ENCODE peak calls at places on chromosome 21, in eight cellular contexts. C is GM12892, O is prostate gland, P is GM12891, S is H1, E is breast epithelium, Z is HepG2, V is stomach. M is an unnamed sample.

GRCh38 chr21:41186763-41187536 is 19.0 kb downstream of the BACE2 start:
- DNase-seq in C (no peak), O (no peak), P (no peak), S (no peak), E (no peak), Z (no peak), V (no peak), M (no peak)

GRCh38 chr21:41817228-41817627 is 50.4 kb upstream of the RIPK4 start:
- DNase-seq in C (peak), O (peak), P (peak), S (no peak), E (no peak), Z (peak), V (peak), M (no peak)

GRCh38 chr21:27094182-27094948 is 127.5 kb upstream of the ADAMTS5 start:
- DNase-seq in C (no peak), O (no peak), P (no peak), S (no peak), E (no peak), Z (no peak), V (no peak), M (no peak)

GRCh38 chr21:44062380-44062779 is 44.8 kb upstream of the PWP2 start:
- DNase-seq in C (no peak), O (no peak), P (no peak), S (no peak), E (no peak), Z (no peak), V (no peak), M (no peak)

GRCh38 chr21:29277442-29277841 is 21.3 kb upstream of the BACH1 start:
- DNase-seq in C (no peak), O (no peak), P (no peak), S (no peak), E (no peak), Z (no peak), V (no peak), M (no peak)

GRCh38 chr21:25170681-25171080 is 436.6 kb downstream of the MRPL39 start:
- DNase-seq in C (no peak), O (no peak), P (no peak), S (no peak), E (no peak), Z (no peak), V (no peak), M (no peak)

GRCh38 chr21:36741506-36741905 is 42.6 kb downstream of the SIM2 start:
- DNase-seq in C (no peak), O (no peak), P (no peak), S (no peak), E (no peak), Z (no peak), V (no peak), M (no peak)

GRCh38 chr21:14989359-14989758 is 75.4 kb downstream of the NRIP1 start:
- DNase-seq in C (no peak), O (no peak), P (no peak), S (no peak), E (no peak), Z (no peak), V (no peak), M (no peak)

GRCh38 chr21:40120944-40121575 is 253.8 kb downstream of the PCP4 start:
- DNase-seq in C (no peak), O (no peak), P (no peak), S (no peak), E (no peak), Z (peak), V (no peak), M (no peak)

GRCh38 chr21:42262826-42263225 is 43.9 kb downstream of the ABCG1 start:
- DNase-seq in C (no peak), O (peak), P (no peak), S (no peak), E (peak), Z (peak), V (peak), M (no peak)

GRCh38 chr21:41832230-41833137 is 46.7 kb downstream of the PRDM15 start:
- DNase-seq in C (no peak), O (no peak), P (no peak), S (no peak), E (no peak), Z (no peak), V (no peak), M (no peak)

GRCh38 chr21:26137379-26138060 is 33.0 kb downstream of the APP start:
- DNase-seq in C (no peak), O (no peak), P (no peak), S (no peak), E (no peak), Z (no peak), V (no peak), M (no peak)

GRCh38 chr21:16568661-16569060 is 838.9 kb downstream of the USP25 start:
- DNase-seq in C (no peak), O (no peak), P (no peak), S (no peak), E (no peak), Z (no peak), V (no peak), M (no peak)

GRCh38 chr21:16865612-16866011 is 647.2 kb upstream of the CXADR start:
- DNase-seq in C (no peak), O (no peak), P (no peak), S (no peak), E (no peak), Z (no peak), V (no peak), M (no peak)

GRCh38 chr21:42308914-42309752 is 6.1 kb downstream of the TFF3 start:
- DNase-seq in C (no peak), O (no peak), P (no peak), S (no peak), E (no peak), Z (no peak), V (peak), M (no peak)

GRCh38 chr21:42291751-42292562 is 23.3 kb downstream of the TFF3 start:
- DNase-seq in C (no peak), O (no peak), P (no peak), S (no peak), E (no peak), Z (no peak), V (no peak), M (no peak)

GRCh38 chr21:41425954-41426655 is at the start of gene MX1:
- DNase-seq in C (peak), O (peak), P (peak), S (no peak), E (peak), Z (peak), V (peak), M (no peak)

GRCh38 chr21:14548751-14549150 is 2.6 kb upstream of the SAMSN1 start:
- DNase-seq in C (no peak), O (no peak), P (no peak), S (no peak), E (no peak), Z (no peak), V (no peak), M (no peak)

GRCh38 chr21:42539931-42540343 is 26.3 kb downstream of the SLC37A1 start:
- DNase-seq in C (no peak), O (no peak), P (no peak), S (no peak), E (no peak), Z (no peak), V (peak), M (no peak)

GRCh38 chr21:42256316-42256715 is 37.4 kb downstream of the ABCG1 start:
- DNase-seq in C (no peak), O (no peak), P (no peak), S (no peak), E (no peak), Z (no peak), V (no peak), M (no peak)

GRCh38 chr21:29130234-29130993 is at the start of gene MAP3K7CL:
- DNase-seq in C (no peak), O (no peak), P (no peak), S (no peak), E (no peak), Z (no peak), V (no peak), M (no peak)

GRCh38 chr21:24899138-24899537 is 708.1 kb downstream of the MRPL39 start:
- DNase-seq in C (no peak), O (no peak), P (no peak), S (no peak), E (no peak), Z (no peak), V (no peak), M (no peak)

GRCh38 chr21:37149411-37149810 is 76.4 kb downstream of the TTC3 start:
- DNase-seq in C (no peak), O (no peak), P (no peak), S (no peak), E (no peak), Z (peak), V (no peak), M (no peak)

GRCh38 chr21:42988234-42988965 is 14.0 kb downstream of the PKNOX1 start:
- DNase-seq in C (no peak), O (no peak), P (no peak), S (no peak), E (no peak), Z (no peak), V (no peak), M (no peak)

GRCh38 chr21:28761709-28762356 is 230.8 kb downstream of the LTN1 start:
- DNase-seq in C (no peak), O (no peak), P (no peak), S (no peak), E (no peak), Z (no peak), V (no peak), M (no peak)

DNA sequence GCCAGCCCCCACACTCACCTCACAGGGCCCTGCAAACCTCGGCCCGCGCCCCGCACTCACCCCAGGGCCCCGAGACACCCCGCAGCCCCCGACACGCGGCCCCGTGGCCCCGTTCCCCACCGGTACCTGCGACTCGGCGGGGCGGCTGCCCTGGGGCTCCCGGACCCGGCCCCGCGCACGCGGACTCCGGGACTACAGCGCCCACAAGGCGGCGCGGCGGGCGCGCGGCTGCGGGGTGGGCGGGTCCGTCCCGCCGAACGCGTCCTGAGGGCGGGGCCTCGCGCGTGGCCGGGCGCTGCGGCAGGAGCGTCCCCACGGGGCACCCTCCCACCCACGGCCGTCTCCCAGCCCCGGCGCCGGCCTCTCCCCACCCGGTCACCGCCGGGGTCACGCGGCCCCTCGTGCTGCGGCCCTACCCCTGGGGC is at the start of gene SLC19A1:
- DNase-seq in C (peak), O (peak), P (peak), S (no peak), E (peak), Z (no peak), V (peak), M (peak)
- TF ChIP-seq POLR2AphosphoS5 in C (no peak), O (no peak), P (no peak), S (no peak), E (no peak), Z (peak), V (no peak), M (no peak)

DNA sequence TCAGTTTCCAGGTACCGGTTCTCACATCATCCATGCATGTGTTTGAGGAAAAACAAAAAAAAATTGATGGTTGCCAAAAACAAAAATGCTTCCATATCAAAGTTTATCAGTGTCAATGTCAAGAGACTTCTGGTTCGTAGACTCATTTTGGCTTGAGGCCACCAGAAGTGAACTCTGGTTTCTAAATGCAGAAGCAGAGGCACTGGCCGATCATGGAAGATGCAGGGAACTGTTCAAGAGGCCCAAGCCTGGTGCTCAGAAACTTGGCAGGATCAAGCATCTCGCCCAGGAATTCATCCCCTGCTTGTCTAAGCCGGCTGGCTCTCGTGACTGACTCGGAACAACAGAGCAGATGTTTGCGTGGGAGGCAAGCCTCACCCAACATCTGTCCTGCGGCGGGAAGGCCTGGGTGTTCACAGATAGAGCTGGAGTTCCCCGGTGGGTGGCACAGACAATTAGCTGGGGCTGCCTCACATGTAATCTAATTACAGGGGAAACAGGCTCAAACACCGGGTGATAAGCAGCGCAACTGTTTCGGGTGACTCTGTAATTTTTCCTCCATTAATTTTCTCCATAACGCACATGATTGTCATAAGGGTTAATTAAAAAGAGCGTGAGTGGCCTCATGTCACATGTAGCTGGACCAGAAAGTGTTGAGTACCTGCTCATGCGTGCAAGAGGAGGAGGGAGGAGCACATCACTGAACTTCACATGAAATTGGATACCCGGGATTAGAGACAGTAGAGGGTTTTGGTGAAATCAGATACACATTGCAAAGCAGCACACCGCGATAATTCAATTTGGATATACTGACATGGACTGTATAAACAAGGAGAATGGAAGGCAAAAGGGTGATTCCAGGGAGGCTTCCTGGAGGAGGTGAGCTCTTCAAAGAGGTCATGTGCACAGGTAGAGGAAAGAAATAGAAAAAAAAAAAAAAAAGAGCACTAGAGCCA is 180.0 kb downstream of the ETS2 start:
- DNase-seq in C (peak), O (peak), P (peak), S (no peak), E (no peak), Z (no peak), V (peak), M (peak)
- TF ChIP-seq POLR2A in C (no peak), O (no peak), P (no peak), S (no peak), E (no peak), Z (no peak), V (no peak), M (no peak)

GRCh38 chr21:32768530-32768929 is 3.0 kb downstream of the PAXBP1 start:
- DNase-seq in C (no peak), O (no peak), P (no peak), S (no peak), E (no peak), Z (no peak), V (no peak), M (no peak)
- TF ChIP-seq POLR2AphosphoS5 in C (no peak), O (no peak), P (no peak), S (no peak), E (no peak), Z (no peak), V (no peak), M (no peak)

DNA sequence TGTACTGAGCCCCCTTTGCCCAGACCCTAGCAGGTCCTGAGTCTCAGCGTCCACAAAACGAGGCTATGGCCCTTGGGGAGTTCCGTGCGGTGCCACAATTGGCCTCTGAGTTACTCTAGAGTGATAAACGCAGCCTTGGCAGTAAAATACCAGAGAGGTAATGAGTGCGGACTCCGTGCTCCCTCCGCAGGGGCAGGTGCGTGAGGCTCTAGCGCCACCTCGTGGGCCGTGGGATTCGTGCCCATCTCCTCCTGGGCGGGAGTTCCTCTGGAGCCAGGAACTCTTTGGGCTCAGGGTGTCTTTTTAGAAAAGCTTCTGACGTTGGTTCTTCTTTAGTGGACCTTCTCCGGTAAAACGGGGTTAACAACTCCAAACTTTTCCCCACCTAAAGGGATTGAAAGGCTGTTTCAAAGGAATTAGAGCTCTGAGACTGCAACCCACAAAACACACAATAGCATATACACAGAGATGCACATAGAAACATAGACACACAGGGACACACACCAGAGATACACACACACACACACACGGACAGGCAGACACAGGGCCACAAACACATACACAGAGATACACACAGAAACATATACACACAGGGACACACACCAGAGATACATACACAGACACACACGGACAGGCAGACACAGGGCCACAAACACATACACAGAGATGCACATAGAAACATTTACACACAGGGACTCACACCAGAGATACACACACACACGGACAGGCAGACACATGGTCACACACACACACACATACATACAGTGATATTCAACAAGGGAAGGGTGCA is 99.4 kb downstream of the KCNJ15 start:
- DNase-seq in C (peak), O (peak), P (peak), S (peak), E (peak), Z (peak), V (peak), M (peak)
- TF ChIP-seq POLR2A in C (no peak), O (no peak), P (no peak), S (no peak), E (no peak), Z (no peak), V (no peak), M (no peak)